ENCODE peak calls at places on chromosomes 5 and 9, in eight cellular contexts. Z is cardiac muscle cell, Y is bronchial epithelial cell, A is stomach, B is hepatocyte, D is NT2/D1, N is upper lobe of left lung, K is fibroblast of lung. C is an unnamed sample. For H3K27me3, the result is how much of the 10 kb centered on the place peaks cover.

GRCh38 chr9:133959171-133959570 is 33.0 kb downstream of the VAV2 start:
- DNase-seq in N (no peak), B (no peak), Y (no peak), A (no peak), Z (no peak), K (no peak), D (no peak), C (no peak)

GRCh38 chr9:114223564-114224246 is 68.4 kb downstream of the COL27A1 start:
- DNase-seq in A (no peak), D (peak), B (no peak), Z (no peak), Y (peak), K (peak), N (no peak), C (no peak)

GRCh38 chr9:12819436-12820185 is 44.8 kb downstream of the LURAP1L start:
- DNase-seq in Y (no peak), K (peak), N (peak), D (peak), Z (no peak), B (no peak), A (no peak), C (no peak)

GRCh38 chr9:136950656-136951030 is 1.4 kb upstream of the LCN12 start:
- DNase-seq in K (no peak), D (no peak), A (no peak), N (no peak), Z (no peak), Y (no peak), B (no peak), C (no peak)

GRCh38 chr5:171316258-171317121 is 7.4 kb downstream of the TLX3 start:
- DNase-seq in B (no peak), N (no peak), A (no peak), K (peak), Y (no peak), Z (no peak), D (no peak), C (no peak)

GRCh38 chr5:77087484-77088291 is 603 bp upstream of the ZBED3 start:
- DNase-seq in D (no peak), Y (peak), Z (peak), A (peak), B (peak), N (peak), K (peak), C (peak)

GRCh38 chr9:91837982-91838731 is 111.9 kb downstream of the ROR2 start:
- DNase-seq in Z (peak), Y (peak), N (peak), K (peak), B (peak), A (peak), D (no peak), C (peak)

GRCh38 chr9:17613723-17614122 is 34.9 kb downstream of the SH3GL2 start:
- DNase-seq in Y (peak), Z (no peak), N (no peak), B (no peak), K (peak), D (no peak), A (no peak), C (no peak)

GRCh38 chr9:93207326-93207814 is 23.4 kb downstream of the WNK2 start:
- DNase-seq in D (no peak), Z (peak), K (peak), Y (no peak), N (no peak), A (no peak), B (no peak), C (no peak)

GRCh38 chr5:25862276-25862675 is 1176.1 kb downstream of the CDH9 start:
- DNase-seq in A (no peak), B (no peak), N (no peak), Z (no peak), D (no peak), Y (no peak), K (no peak), C (no peak)

GRCh38 chr5:93845376-93845775 is 104.0 kb upstream of the POU5F2 start:
- DNase-seq in K (peak), A (no peak), D (no peak), Y (no peak), Z (no peak), N (no peak), B (no peak), C (no peak)

GRCh38 chr5:32280656-32281081 is 32.1 kb downstream of the MTMR12 start:
- DNase-seq in D (no peak), K (no peak), B (no peak), Y (no peak), A (no peak), Z (no peak), N (no peak), C (no peak)

GRCh38 chr9:131839281-131840084 is 99.6 kb upstream of the RAPGEF1 start:
- DNase-seq in K (peak), B (no peak), N (no peak), Y (peak), Z (no peak), A (no peak), D (no peak), C (no peak)

GRCh38 chr9:2026181-2026580 is 11.0 kb downstream of the SMARCA2 start:
- DNase-seq in D (no peak), K (no peak), Z (no peak), B (no peak), Y (no peak), A (no peak), N (no peak), C (no peak)

GRCh38 chr5:149113669-149114068 is 27.6 kb upstream of the ABLIM3 start:
- DNase-seq in K (peak), Z (no peak), D (no peak), Y (peak), B (peak), A (no peak), N (no peak), C (no peak)

GRCh38 chr5:113806250-113806649 is 292.8 kb downstream of the YTHDC2 start:
- DNase-seq in B (no peak), K (peak), A (no peak), Z (peak), Y (peak), D (no peak), N (no peak), C (no peak)
- H3K4me3 ChIP-seq in B (no peak), K (no peak), A (no peak), Z (no peak), Y (no peak), D (no peak), N (peak), C (no peak)

GRCh38 chr5:128121679-128122078 is 38.1 kb downstream of the SLC12A2 start:
- DNase-seq in N (peak), Y (peak), K (no peak), A (peak), Z (no peak), D (no peak), B (no peak), C (no peak)

GRCh38 chr5:128116445-128116844 is 32.9 kb downstream of the SLC12A2 start:
- DNase-seq in K (no peak), Y (no peak), A (no peak), B (no peak), D (no peak), N (no peak), Z (no peak), C (no peak)

GRCh38 chr5:128123936-128124335 is 40.4 kb downstream of the SLC12A2 start:
- DNase-seq in Z (no peak), B (no peak), Y (no peak), D (no peak), N (no peak), K (no peak), A (no peak), C (no peak)

DNA sequence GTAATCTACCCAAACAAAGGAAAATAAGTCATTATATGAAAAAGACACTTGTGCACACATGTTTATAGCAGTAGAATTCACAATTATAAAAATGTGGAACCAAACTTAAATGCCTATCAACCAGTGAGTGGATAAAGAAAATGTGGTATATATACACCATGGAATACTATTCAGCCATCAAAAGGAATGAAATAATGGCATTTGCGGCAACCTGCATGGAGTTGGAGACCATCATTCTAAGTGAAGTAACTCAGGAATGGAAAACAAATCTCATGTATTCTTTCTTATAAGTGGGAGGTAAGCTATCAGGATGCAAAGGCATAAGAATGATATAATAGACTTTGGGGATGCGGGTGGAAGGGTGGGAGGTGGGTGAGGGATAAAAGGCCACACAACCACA is 34.6 kb downstream of the SLC12A2 start:
- DNase-seq in B (no peak), D (no peak), N (no peak), A (no peak), K (no peak), Z (no peak), Y (no peak), C (no peak)
- H3K27me3 ChIP-seq in B (under half), D (under half), N (under half), A (under half), K (under half), Z (under half), Y (under half), C (under half)

DNA sequence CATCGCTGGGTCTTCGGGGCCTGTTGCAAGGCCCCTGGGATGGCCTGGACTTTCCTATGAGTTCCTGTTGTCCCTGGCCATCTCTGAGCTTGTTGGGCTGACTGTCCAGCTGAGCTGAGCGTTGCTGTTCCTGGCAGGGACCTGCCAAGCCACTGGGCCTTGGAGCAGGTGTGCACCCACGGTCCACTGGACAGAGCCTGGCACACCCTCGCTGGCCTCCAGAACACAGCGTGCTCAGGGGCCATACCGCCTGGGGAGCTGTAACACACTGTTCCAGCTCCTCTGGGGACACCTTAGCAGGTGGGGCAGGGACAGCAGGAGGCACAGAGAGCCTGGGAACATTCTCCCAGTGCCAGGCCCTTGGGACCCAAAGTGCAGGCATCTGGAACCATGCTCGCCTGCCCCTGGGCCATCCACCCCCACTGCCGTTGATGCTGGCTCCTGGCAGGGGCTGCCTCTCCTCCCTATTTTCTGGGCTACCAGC is 188.2 kb downstream of the C9orf50 start:
- DNase-seq in K (no peak), D (no peak), Z (no peak), N (no peak), Y (no peak), B (no peak), A (peak), C (no peak)
- H3K4me3 ChIP-seq in K (no peak), D (no peak), Z (no peak), N (no peak), Y (no peak), B (no peak), A (no peak), C (no peak)

DNA sequence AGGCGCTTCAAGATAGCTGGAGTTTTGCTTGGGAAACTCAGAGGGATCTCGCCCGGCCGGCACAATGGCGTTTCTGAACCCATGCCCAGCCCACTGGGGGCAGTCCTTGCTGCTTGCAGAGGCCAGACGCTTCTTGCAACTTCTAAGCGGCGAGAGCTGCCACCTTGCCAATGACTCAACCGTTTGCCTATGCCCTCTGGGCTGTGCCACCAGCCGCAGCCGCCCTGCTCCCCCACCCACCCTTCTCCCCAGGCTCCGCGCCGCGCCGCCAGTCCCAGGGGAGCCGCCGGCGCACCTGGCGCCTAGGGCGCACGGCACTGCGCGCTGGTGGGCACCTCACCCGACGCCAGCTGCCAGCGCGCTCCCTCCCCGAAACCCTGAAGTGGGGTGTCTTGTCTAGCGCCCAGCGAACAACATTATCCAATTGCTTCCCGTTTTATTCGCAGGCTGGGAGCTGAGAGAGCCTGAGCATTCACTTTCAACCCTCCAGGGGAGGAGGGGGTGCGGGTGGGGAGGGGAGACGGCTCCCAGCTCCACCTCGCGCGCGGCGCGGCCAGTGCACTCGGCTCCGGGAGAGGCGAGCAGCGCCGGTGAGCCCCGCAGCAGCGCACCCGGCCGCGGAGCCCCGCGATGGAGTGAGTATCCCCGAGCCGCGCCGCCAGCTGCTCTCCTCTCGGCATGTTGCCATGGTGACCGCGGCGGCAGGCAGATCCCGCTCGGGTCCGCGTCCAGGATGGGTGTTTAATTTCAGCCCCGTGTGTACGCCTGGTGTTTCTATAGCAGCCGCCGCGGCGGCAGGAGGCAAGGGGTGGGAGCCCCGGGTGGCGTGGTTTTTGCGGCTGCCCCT is 139.5 kb upstream of the PALM2AKAP2 start:
- DNase-seq in K (peak), D (no peak), N (peak), B (peak), A (peak), Y (peak), Z (peak), C (peak)
- H3K27me3 ChIP-seq in K (under half), D (half or more), N (under half), B (half or more), A (under half), Y (under half), Z (half or more), C (under half)

DNA sequence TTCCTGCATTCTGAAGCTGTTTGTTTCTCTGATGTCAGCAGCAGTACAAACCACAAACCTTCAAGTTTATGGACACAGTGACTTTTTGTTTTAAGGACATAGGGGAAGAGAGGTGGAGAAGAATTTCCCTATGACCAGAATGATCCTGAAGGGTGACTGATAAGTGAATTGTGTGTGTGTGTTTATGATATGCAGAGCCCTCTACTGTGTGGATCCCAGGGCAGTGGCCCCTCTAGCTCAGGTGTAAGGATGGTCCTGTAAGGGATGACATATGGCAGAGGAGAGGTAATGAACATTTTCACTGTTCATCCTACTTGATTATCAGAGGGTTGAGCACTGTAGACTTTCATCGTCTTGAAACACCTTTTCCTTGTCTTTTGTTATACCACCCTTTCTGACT is 30.6 kb upstream of the TMED7 start:
- DNase-seq in Y (no peak), B (no peak), Z (no peak), K (peak), N (no peak), A (no peak), D (no peak), C (no peak)
- H3K4me3 ChIP-seq in Y (no peak), B (no peak), Z (no peak), K (no peak), N (no peak), A (no peak), D (no peak), C (no peak)

C was measured in suprapubic skin.